ENCODE peak calls at places on chromosomes 16 and 17, in four cellular contexts. One of them, this sample, is unnamed.

GRCh38 chr16:3091551-3091950 is 7.5 kb downstream of the ZSCAN10 start:
- DNase-seq in cardiac muscle cell: no peak
- DNase-seq in GM10248: no peak
- DNase-seq in uterus: no peak
- DNase-seq in this sample: no peak

GRCh38 chr17:70254735-70255460 is 85.6 kb downstream of the KCNJ2 start:
- DNase-seq in cardiac muscle cell: no peak
- DNase-seq in uterus: no peak
- DNase-seq in GM10248: no peak
- DNase-seq in this sample: no peak

GRCh38 chr16:11395008-11395948 is 50.0 kb downstream of the RMI2 start:
- DNase-seq in GM10248: no peak
- DNase-seq in cardiac muscle cell: no peak
- DNase-seq in uterus: no peak
- DNase-seq in this sample: no peak

GRCh38 chr17:10121971-10122707 is 76.3 kb downstream of the GAS7 start:
- DNase-seq in GM10248: no peak
- DNase-seq in cardiac muscle cell: no peak
- DNase-seq in uterus: peak
- DNase-seq in this sample: no peak

GRCh38 chr16:24070851-24071250 is 185.3 kb upstream of the CACNG3 start:
- DNase-seq in GM10248: peak
- DNase-seq in uterus: no peak
- DNase-seq in cardiac muscle cell: peak
- DNase-seq in this sample: no peak

GRCh38 chr17:34095101-34095500 is 160.0 kb upstream of the CCL2 start:
- DNase-seq in GM10248: no peak
- DNase-seq in uterus: no peak
- DNase-seq in cardiac muscle cell: no peak
- DNase-seq in this sample: no peak

GRCh38 chr17:67557052-67557845 is 160.5 kb upstream of the NOL11 start:
- DNase-seq in uterus: no peak
- DNase-seq in GM10248: no peak
- DNase-seq in cardiac muscle cell: no peak
- DNase-seq in this sample: no peak

GRCh38 chr16:68235105-68235881 is 634 bp downstream of the ESRP2 start:
- DNase-seq in GM10248: no peak
- DNase-seq in cardiac muscle cell: peak
- DNase-seq in uterus: no peak
- DNase-seq in this sample: no peak

GRCh38 chr17:2777242-2777867 is 18.9 kb upstream of the RAP1GAP2 start:
- DNase-seq in cardiac muscle cell: no peak
- DNase-seq in uterus: no peak
- DNase-seq in GM10248: no peak
- DNase-seq in this sample: no peak

GRCh38 chr17:8976638-8977037 is 11.1 kb upstream of the PIK3R5 start:
- DNase-seq in uterus: no peak
- DNase-seq in GM10248: peak
- DNase-seq in cardiac muscle cell: no peak
- DNase-seq in this sample: no peak

GRCh38 chr17:79740413-79740812 is 9.7 kb downstream of the ENPP7 start:
- DNase-seq in uterus: no peak
- DNase-seq in cardiac muscle cell: peak
- DNase-seq in GM10248: no peak
- DNase-seq in this sample: no peak

GRCh38 chr16:30136971-30137601 is 14.1 kb upstream of the MAPK3 start:
- DNase-seq in cardiac muscle cell: no peak
- DNase-seq in GM10248: no peak
- DNase-seq in uterus: no peak
- DNase-seq in this sample: no peak

GRCh38 chr16:25108054-25108453 is 3.5 kb upstream of the LCMT1 start:
- DNase-seq in GM10248: peak
- DNase-seq in cardiac muscle cell: no peak
- DNase-seq in uterus: no peak
- DNase-seq in this sample: no peak

GRCh38 chr17:72122668-72123495 is 2.1 kb downstream of the SOX9 start:
- DNase-seq in uterus: no peak
- DNase-seq in cardiac muscle cell: peak
- DNase-seq in GM10248: peak
- DNase-seq in this sample: no peak

GRCh38 chr17:82390015-82390859 is 18.7 kb downstream of the UTS2R start:
- DNase-seq in uterus: no peak
- DNase-seq in cardiac muscle cell: no peak
- DNase-seq in GM10248: no peak
- DNase-seq in this sample: no peak

GRCh38 chr17:69057280-69057679 is 3.4 kb downstream of the ABCA9 start:
- DNase-seq in cardiac muscle cell: no peak
- DNase-seq in GM10248: no peak
- DNase-seq in uterus: no peak
- DNase-seq in this sample: no peak

GRCh38 chr16:28202147-28202746 is 9.5 kb downstream of the XPO6 start:
- DNase-seq in uterus: no peak
- DNase-seq in cardiac muscle cell: no peak
- DNase-seq in GM10248: peak
- DNase-seq in this sample: no peak

GRCh38 chr16:70594569-70594968 is 51.8 kb upstream of the IL34 start:
- DNase-seq in cardiac muscle cell: no peak
- DNase-seq in uterus: peak
- DNase-seq in GM10248: no peak
- DNase-seq in this sample: no peak

GRCh38 chr17:6473128-6473767 is 29.0 kb downstream of the PIMREG start:
- DNase-seq in cardiac muscle cell: peak
- DNase-seq in uterus: peak
- DNase-seq in GM10248: peak
- DNase-seq in this sample: no peak

GRCh38 chr16:77868052-77868451 is 79.7 kb downstream of the VAT1L start:
- DNase-seq in cardiac muscle cell: no peak
- DNase-seq in GM10248: no peak
- DNase-seq in uterus: no peak
- DNase-seq in this sample: no peak

GRCh38 chr16:86458457-86458777 is 51.9 kb upstream of the FOXF1 start:
- DNase-seq in cardiac muscle cell: no peak
- DNase-seq in GM10248: no peak
- DNase-seq in uterus: no peak
- DNase-seq in this sample: no peak

GRCh38 chr16:65083181-65083845 is 38.5 kb downstream of the CDH11 start:
- DNase-seq in cardiac muscle cell: no peak
- DNase-seq in GM10248: no peak
- DNase-seq in uterus: no peak
- DNase-seq in this sample: no peak

GRCh38 chr17:36816214-36816613 is 121.1 kb upstream of the LHX1 start:
- DNase-seq in GM10248: no peak
- DNase-seq in cardiac muscle cell: no peak
- DNase-seq in uterus: no peak
- DNase-seq in this sample: no peak

GRCh38 chr17:82280537-82280936 is 7.0 kb upstream of the CSNK1D start:
- DNase-seq in cardiac muscle cell: no peak
- DNase-seq in uterus: no peak
- DNase-seq in GM10248: no peak
- DNase-seq in this sample: no peak

GRCh38 chr16:86878290-86879160 is 300.2 kb downstream of the FOXL1 start:
- DNase-seq in cardiac muscle cell: no peak
- DNase-seq in GM10248: no peak
- DNase-seq in uterus: no peak
- DNase-seq in this sample: no peak

GRCh38 chr16:85924675-85925074 is 25.7 kb downstream of the IRF8 start:
- DNase-seq in GM10248: no peak
- DNase-seq in cardiac muscle cell: no peak
- DNase-seq in uterus: no peak
- DNase-seq in this sample: no peak

GRCh38 chr16:51755039-51755501 is 604.0 kb upstream of the SALL1 start:
- DNase-seq in cardiac muscle cell: peak
- DNase-seq in uterus: no peak
- DNase-seq in GM10248: no peak
- DNase-seq in this sample: no peak

GRCh38 chr16:51759329-51759728 is 608.3 kb upstream of the SALL1 start:
- DNase-seq in cardiac muscle cell: peak
- DNase-seq in GM10248: no peak
- DNase-seq in uterus: no peak
- DNase-seq in this sample: no peak

GRCh38 chr16:51757124-51757470 is 606.0 kb upstream of the SALL1 start:
- DNase-seq in uterus: no peak
- DNase-seq in GM10248: no peak
- DNase-seq in cardiac muscle cell: no peak
- DNase-seq in this sample: no peak

GRCh38 chr16:51757921-51758479 is 606.9 kb upstream of the SALL1 start:
- DNase-seq in uterus: no peak
- DNase-seq in cardiac muscle cell: no peak
- DNase-seq in GM10248: no peak
- DNase-seq in this sample: no peak

GRCh38 chr16:51756447-51757123 is 605.5 kb upstream of the SALL1 start:
- DNase-seq in GM10248: no peak
- DNase-seq in uterus: no peak
- DNase-seq in cardiac muscle cell: no peak
- DNase-seq in this sample: no peak
- TF ChIP-seq CTCF in GM10248: no peak
- TF ChIP-seq CTCF in uterus: no peak
- TF ChIP-seq CTCF in cardiac muscle cell: no peak
- TF ChIP-seq CTCF in this sample: no peak

GRCh38 chr16:83199012-83199411 is 572.2 kb downstream of the CDH13 start:
- DNase-seq in GM10248: no peak
- DNase-seq in cardiac muscle cell: no peak
- DNase-seq in uterus: no peak
- DNase-seq in this sample: no peak

GRCh38 chr16:83205896-83206295 is 579.1 kb downstream of the CDH13 start:
- DNase-seq in uterus: no peak
- DNase-seq in cardiac muscle cell: no peak
- DNase-seq in GM10248: no peak
- DNase-seq in this sample: no peak

DNA sequence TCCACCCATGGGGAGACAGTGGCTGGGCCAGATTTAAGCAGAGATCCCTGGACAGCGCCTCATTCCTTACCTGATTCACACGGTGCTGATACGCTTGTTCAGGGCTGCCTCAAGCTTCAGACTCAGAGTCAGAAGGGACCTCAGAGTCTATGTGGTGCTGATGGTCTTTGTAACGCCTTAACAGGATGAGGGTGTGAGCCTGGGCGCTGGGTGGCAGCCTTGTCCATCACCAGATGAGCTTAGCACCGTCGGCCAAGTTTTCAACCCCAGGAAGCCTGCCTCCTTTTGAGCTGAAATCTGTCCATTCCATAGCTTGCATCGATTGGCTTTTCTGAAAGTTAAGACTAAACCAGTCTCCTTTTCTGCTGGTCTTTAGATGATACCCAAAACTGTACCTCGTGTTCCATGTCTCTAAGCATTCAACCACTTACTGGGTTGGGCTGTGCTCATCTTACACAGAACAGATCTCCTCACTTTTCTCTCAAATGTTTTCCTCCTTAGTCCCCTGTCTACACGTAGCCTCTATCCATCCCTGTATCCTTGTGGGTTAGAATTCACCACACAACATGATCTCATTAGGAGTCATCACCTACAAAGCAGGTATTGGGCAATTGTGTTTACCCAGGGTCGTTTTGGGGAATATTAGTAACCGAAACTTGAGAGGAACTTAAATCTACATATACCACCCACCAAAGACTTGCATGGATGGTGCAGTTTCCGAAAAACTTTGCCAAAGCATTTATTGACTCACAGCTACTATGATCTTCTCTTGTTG is 573.4 kb downstream of the CDH13 start:
- DNase-seq in GM10248: no peak
- DNase-seq in uterus: no peak
- DNase-seq in cardiac muscle cell: peak
- DNase-seq in this sample: no peak
- TF ChIP-seq CTCF in GM10248: no peak
- TF ChIP-seq CTCF in uterus: no peak
- TF ChIP-seq CTCF in cardiac muscle cell: peak
- TF ChIP-seq CTCF in this sample: peak

DNA sequence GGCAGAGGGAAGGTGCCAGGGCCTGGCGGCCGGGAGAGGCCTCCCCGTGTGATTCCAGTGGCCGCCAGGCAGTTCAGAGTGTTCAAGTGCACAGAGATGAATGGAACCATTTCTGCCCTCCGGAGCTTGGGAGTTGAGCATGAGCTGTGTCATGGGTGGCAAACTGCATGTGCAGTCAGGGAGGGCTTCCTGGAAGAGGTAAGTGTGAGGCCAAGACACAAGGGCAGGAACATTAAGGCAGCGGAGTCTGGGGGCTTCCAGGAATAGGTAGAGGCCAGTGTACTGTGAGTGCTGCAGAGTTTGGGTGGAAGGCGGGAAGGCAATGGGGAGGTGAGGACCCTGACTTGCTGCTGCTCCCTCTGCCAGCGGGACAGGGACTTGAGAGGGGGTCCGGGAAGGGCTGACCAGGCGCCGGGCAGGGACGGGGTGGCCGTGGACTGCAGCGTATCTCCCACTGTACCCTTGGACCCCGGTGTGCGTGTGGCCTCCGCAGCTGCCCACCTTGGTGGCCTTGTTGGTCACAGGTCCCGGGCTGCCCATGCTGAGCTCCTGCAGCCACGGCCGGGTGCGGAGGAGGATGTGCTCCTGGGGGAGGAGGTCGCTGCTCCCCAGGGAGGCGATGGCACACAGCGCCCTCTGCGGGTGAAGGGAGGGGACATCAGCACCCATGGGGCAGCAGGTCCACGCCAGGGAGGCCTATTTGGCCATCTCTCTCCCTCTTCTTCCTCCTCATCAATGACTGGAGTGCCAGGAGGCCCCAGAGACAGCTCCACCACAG is 7.5 kb upstream of the CEP131 start:
- DNase-seq in GM10248: no peak
- DNase-seq in cardiac muscle cell: no peak
- DNase-seq in uterus: no peak
- DNase-seq in this sample: no peak
- TF ChIP-seq CTCF in GM10248: peak
- TF ChIP-seq CTCF in cardiac muscle cell: peak
- TF ChIP-seq CTCF in uterus: no peak
- TF ChIP-seq CTCF in this sample: peak

DNA sequence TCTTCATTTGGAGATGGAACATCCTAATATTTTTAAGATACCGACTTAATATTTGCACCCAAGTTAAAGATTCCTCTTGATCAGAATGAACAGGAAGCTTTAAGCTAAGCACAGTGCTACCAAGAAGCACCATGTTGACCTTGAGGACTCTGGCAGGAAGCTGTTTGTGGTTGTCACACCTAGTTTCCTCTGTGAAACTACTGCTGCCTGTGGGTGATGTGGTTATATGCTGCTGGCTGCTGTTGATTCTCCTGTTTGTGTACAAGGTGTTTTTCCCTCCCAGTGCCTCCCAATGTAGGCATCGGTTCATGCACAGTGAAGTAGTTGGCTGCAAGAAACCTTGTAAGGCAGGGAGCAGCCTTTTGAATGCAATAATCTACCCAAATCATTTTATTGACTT is 23.4 kb downstream of the RBL2 start:
- DNase-seq in GM10248: peak
- DNase-seq in uterus: no peak
- DNase-seq in cardiac muscle cell: no peak
- DNase-seq in this sample: no peak
- TF ChIP-seq CTCF in GM10248: no peak
- TF ChIP-seq CTCF in uterus: no peak
- TF ChIP-seq CTCF in cardiac muscle cell: no peak
- TF ChIP-seq CTCF in this sample: no peak

GRCh38 chr16:12793120-12793889 is 10.4 kb downstream of the CPPED1 start:
- DNase-seq in uterus: no peak
- DNase-seq in cardiac muscle cell: no peak
- DNase-seq in GM10248: no peak
- DNase-seq in this sample: no peak
- TF ChIP-seq CTCF in uterus: no peak
- TF ChIP-seq CTCF in cardiac muscle cell: no peak
- TF ChIP-seq CTCF in GM10248: no peak
- TF ChIP-seq CTCF in this sample: no peak

This sample was measured in AG04449.